ENCODE peak calls at places on chromosomes 11 and 22, in five cellular contexts. H is kidney, X is right lobe of liver, K is pancreas, B is bronchial epithelial cell. T is an unnamed sample.

GRCh38 chr22:49913026-49913425 is 5.2 kb downstream of the ALG12 start:
- DNase-seq in H (peak; percentile 57), X (no peak), K (no peak), B (no peak), T (no peak)

GRCh38 chr22:46905834-46906233 is 143.4 kb downstream of the TBC1D22A start:
- DNase-seq in H (no peak), X (no peak), K (no peak), B (no peak), T (no peak)

GRCh38 chr11:104151404-104152204 is 12.3 kb downstream of the PDGFD start:
- DNase-seq in H (no peak), X (no peak), K (no peak), B (peak; percentile 39), T (no peak)

GRCh38 chr11:3796796-3797328 is 492 bp downstream of the NUP98 start:
- DNase-seq in H (no peak), X (no peak), K (no peak), B (peak; percentile 28), T (no peak)

GRCh38 chr11:7830740-7831139 is 34.0 kb upstream of the OR5P2 start:
- DNase-seq in H (no peak), X (no peak), K (no peak), B (no peak), T (no peak)

GRCh38 chr11:27926981-27927481 is 180.9 kb downstream of the KIF18A start:
- DNase-seq in H (no peak), X (no peak), K (no peak), B (peak; percentile 89), T (no peak)

GRCh38 chr11:73950869-73951710 is at the start of gene DNAJB13:
- DNase-seq in H (peak; percentile 70), X (no peak), K (peak; percentile 17), B (peak; percentile 73), T (no peak)

GRCh38 chr11:19511413-19512183 is 201.0 kb upstream of the NAV2 start:
- DNase-seq in H (peak; percentile 91), X (peak; percentile 96), K (peak; percentile 9), B (no peak), T (no peak)

GRCh38 chr11:44033411-44033850 is 14.3 kb upstream of the ACCSL start:
- DNase-seq in H (no peak), X (no peak), K (no peak), B (no peak), T (no peak)

GRCh38 chr22:31344369-31345330 is 1.5 kb downstream of the PATZ1 start:
- DNase-seq in H (peak; percentile 84), X (peak; percentile 56), K (peak; percentile 44), B (no peak), T (peak; percentile 63)

GRCh38 chr11:78935408-78936101 is 360.9 kb upstream of the NARS2 start:
- DNase-seq in H (no peak), X (no peak), K (no peak), B (no peak), T (no peak)

GRCh38 chr11:83564845-83565244 is 278.7 kb upstream of the CCDC90B start:
- DNase-seq in H (no peak), X (no peak), K (no peak), B (no peak), T (no peak)

GRCh38 chr11:115325523-115325922 is 178.7 kb downstream of the CADM1 start:
- DNase-seq in H (no peak), X (no peak), K (no peak), B (no peak), T (no peak)

GRCh38 chr11:111309516-111309915 is 11.2 kb downstream of the POU2AF3 start:
- DNase-seq in H (no peak), X (no peak), K (no peak), B (no peak), T (no peak)

GRCh38 chr11:15539645-15540044 is 424.9 kb downstream of the INSC start:
- DNase-seq in H (no peak), X (no peak), K (no peak), B (no peak), T (no peak)

GRCh38 chr11:70786021-70786665 is 387.8 kb downstream of the CTTN start:
- DNase-seq in H (no peak), X (peak; percentile 78), K (no peak), B (no peak), T (no peak)

GRCh38 chr22:23163665-23164064 is 16.6 kb upstream of the BCR start:
- DNase-seq in H (no peak), X (peak; percentile 86), K (no peak), B (no peak), T (no peak)

GRCh38 chr22:46813816-46814597 is 51.6 kb downstream of the TBC1D22A start:
- DNase-seq in H (peak; percentile 24), X (no peak), K (no peak), B (peak; percentile 38), T (no peak)

GRCh38 chr11:104876838-104877500 is 21.3 kb downstream of the CASP12 start:
- DNase-seq in H (no peak), X (no peak), K (no peak), B (no peak), T (no peak)

GRCh38 chr11:28887681-28888080 is 779.5 kb downstream of the METTL15 start:
- DNase-seq in H (no peak), X (no peak), K (no peak), B (no peak), T (no peak)

GRCh38 chr11:2667940-2668339 is 31.9 kb downstream of the KCNQ1OT1 start:
- DNase-seq in H (no peak), X (no peak), K (no peak), B (no peak), T (peak; percentile 11)

GRCh38 chr11:86063536-86063935 is 5.3 kb downstream of the PICALM start:
- DNase-seq in H (no peak), X (no peak), K (no peak), B (peak; percentile 75), T (no peak)

GRCh38 chr22:20595461-20595860 is 88.1 kb downstream of the MED15 start:
- DNase-seq in H (no peak), X (no peak), K (no peak), B (no peak), T (no peak)

GRCh38 chr11:44244649-44245308 is 65.2 kb downstream of the ALX4 start:
- DNase-seq in H (no peak), X (no peak), K (no peak), B (no peak), T (no peak)

GRCh38 chr11:113384551-113384950 is 3.0 kb upstream of the ANKK1 start:
- DNase-seq in H (no peak), X (no peak), K (no peak), B (peak; percentile 100), T (no peak)

GRCh38 chr11:26950260-26950719 is 43.6 kb upstream of the FIBIN start:
- DNase-seq in H (peak; percentile 42), X (peak; percentile 68), K (no peak), B (peak; percentile 38), T (no peak)

GRCh38 chr11:118274184-118274583 is 10.1 kb upstream of the MPZL2 start:
- DNase-seq in H (no peak), X (no peak), K (no peak), B (peak; percentile 37), T (no peak)
- TF ChIP-seq CTCF in H (no peak), X (no peak), K (no peak), B (no peak), T (no peak)

GRCh38 chr11:127844843-127845242 is 742.5 kb downstream of the ETS1 start:
- DNase-seq in H (no peak), X (no peak), K (no peak), B (no peak), T (no peak)

DNA sequence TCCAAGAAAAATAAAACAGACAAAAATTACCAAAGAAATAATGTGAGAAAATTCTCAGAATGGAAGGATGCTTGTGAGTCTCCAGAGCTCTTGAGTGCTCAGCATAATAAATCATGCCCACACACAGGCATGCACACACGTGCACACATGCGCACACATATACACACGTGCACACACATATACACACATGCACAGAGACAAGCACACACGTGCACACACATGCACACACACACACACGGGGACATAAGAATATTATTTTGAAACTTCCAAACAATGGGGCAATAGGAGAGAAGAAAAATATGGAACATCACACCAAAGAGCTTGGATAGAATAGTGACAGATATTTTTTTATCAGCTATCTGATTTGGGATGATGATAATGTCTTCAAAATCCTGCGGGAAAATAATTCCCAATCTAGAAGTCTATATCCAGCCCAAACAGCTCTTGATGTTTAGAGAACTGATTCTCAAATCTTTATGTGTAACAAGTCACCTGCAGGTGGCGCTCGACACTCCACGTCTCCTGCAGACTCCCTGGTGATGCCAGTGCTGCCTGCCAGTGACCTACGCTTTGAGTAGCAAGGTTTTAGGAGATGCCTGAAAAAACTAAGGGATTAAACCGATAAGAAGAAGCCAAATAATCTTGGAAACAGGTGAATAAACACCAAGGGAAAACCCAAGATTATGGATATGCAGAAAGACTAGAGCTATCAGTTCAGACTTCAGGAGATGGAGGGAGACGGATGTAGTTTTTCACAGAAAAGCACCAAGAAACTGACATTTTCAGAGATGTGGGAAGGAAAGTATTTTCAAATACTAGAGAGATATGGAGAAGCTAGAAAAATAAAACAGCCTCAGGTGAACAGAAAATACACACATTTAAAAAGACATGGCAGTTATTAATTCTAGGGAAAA is 743.6 kb downstream of the ETS1 start:
- DNase-seq in H (peak; percentile 80), X (peak; percentile 79), K (peak; percentile 44), B (peak; percentile 61), T (no peak)
- TF ChIP-seq CTCF in H (peak; percentile 44), X (peak; percentile 79), K (peak; percentile 52), B (peak; percentile 72), T (no peak)

DNA sequence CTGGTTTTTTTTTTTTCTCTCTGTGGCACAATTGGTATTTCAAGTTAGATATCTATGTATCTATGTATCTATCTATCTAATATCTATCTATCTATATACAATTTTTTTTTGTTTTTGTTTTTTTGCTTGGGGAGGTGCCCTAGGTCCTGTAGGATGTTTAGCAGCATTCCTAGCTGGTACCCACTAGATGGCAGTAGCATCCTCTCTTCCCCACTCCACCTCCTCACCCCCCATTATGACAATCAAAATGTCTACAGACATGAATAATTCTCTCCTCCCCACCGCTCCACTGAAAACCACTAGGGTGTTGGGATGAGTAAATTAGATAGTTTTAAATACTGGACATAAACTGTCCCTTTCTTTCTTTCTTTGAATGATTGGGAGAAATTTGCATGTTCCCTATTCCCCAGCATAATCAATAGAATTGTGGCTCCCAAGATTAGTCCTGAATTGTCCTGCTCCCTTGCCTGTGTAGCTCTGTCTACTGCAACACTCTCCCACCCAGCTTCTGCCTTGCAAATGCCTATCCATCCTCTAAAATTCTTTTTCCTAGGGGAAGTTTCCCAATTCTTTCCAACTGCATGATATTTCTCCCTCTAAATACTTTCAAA is 1152.4 kb downstream of the LRRC4C start:
- DNase-seq in H (no peak), X (no peak), K (no peak), B (peak; percentile 62), T (no peak)
- TF ChIP-seq CTCF in H (peak; percentile 48), X (peak; percentile 65), K (peak; percentile 20), B (peak; percentile 67), T (no peak)

GRCh38 chr22:32674925-32675825 is 126.3 kb upstream of the TIMP3 start:
- DNase-seq in H (no peak), X (no peak), K (no peak), B (no peak), T (no peak)
- TF ChIP-seq CTCF in H (no peak), X (peak; percentile 34), K (no peak), B (no peak), T (no peak)

GRCh38 chr11:68843703-68844312 is 2.1 kb upstream of the CPT1A start:
- DNase-seq in H (peak; percentile 94), X (peak; percentile 94), K (peak; percentile 95), B (no peak), T (peak; percentile 75)
- TF ChIP-seq CTCF in H (peak; percentile 67), X (peak; percentile 60), K (peak; percentile 59), B (peak; percentile 80), T (no peak)

GRCh38 chr22:39135092-39135896 is 17.2 kb downstream of the CBX7 start:
- DNase-seq in H (no peak), X (no peak), K (no peak), B (no peak), T (no peak)
- TF ChIP-seq CTCF in H (no peak), X (peak; percentile 28), K (no peak), B (peak; percentile 55), T (no peak)